ENCODE peak calls at places on chromosomes 5 and 9, in ten cellular contexts. H is GM23338, R is heart right ventricle, F is BE2C, U is fibroblast of pulmonary artery, T is GM12865, I is psoas muscle, Q is sigmoid colon, K is lung, D is endodermal cell. E is an unnamed sample.

GRCh38 chr5:172852490-172853354 is 18.7 kb downstream of the ERGIC1 start:
- DNase-seq in H (no peak), R (no peak), F (no peak), U (no peak), T (no peak), I (peak; percentile 74), Q (no peak), K (no peak), D (no peak), E (no peak)

GRCh38 chr9:12880406-12881016 is 105.7 kb downstream of the LURAP1L start:
- DNase-seq in H (no peak), R (no peak), F (no peak), U (no peak), T (no peak), I (no peak), Q (no peak), K (no peak), D (no peak), E (no peak)

GRCh38 chr5:717143-717542 is 24.0 kb upstream of the TPPP start:
- DNase-seq in H (no peak), R (no peak), F (no peak), U (no peak), T (no peak), I (no peak), Q (no peak), K (no peak), D (no peak), E (no peak)

GRCh38 chr9:99197124-99197630 is 24.6 kb downstream of the ALG2 start:
- DNase-seq in H (no peak), R (no peak), F (no peak), U (no peak), T (no peak), I (no peak), Q (no peak), K (no peak), D (no peak), E (no peak)

GRCh38 chr9:79224672-79225433 is 346.9 kb upstream of the TLE4 start:
- DNase-seq in H (no peak), R (no peak), F (no peak), U (peak; percentile 93), T (no peak), I (no peak), Q (no peak), K (no peak), D (no peak), E (no peak)

GRCh38 chr5:137758719-137759312 is 4.7 kb upstream of the HNRNPA0 start:
- DNase-seq in H (no peak), R (no peak), F (no peak), U (peak; percentile 30), T (peak; percentile 89), I (no peak), Q (no peak), K (no peak), D (no peak), E (no peak)

GRCh38 chr5:108881133-108881532 is 133.4 kb downstream of the FER start:
- DNase-seq in H (no peak), R (no peak), F (no peak), U (no peak), T (no peak), I (no peak), Q (no peak), K (no peak), D (no peak), E (no peak)

GRCh38 chr5:67425514-67425913 is 228.9 kb upstream of the CD180 start:
- DNase-seq in H (no peak), R (no peak), F (no peak), U (no peak), T (no peak), I (no peak), Q (no peak), K (no peak), D (no peak), E (no peak)

GRCh38 chr5:178284095-178284675 is 51.6 kb upstream of the PHYKPL start:
- DNase-seq in H (peak; percentile 76), R (no peak), F (no peak), U (peak; percentile 12), T (peak; percentile 62), I (no peak), Q (no peak), K (no peak), D (peak; percentile 54), E (no peak)

GRCh38 chr9:136519263-136520052 is 26.4 kb downstream of the NOTCH1 start:
- DNase-seq in H (no peak), R (no peak), F (no peak), U (no peak), T (no peak), I (no peak), Q (no peak), K (no peak), D (no peak), E (no peak)

GRCh38 chr5:76808142-76808691 is 10.6 kb upstream of the F2RL1 start:
- DNase-seq in H (peak; percentile 98), R (no peak), F (no peak), U (no peak), T (no peak), I (no peak), Q (no peak), K (no peak), D (peak; percentile 93), E (peak; percentile 30)

GRCh38 chr9:5489630-5490484 is 20.5 kb upstream of the PDCD1LG2 start:
- DNase-seq in H (no peak), R (no peak), F (no peak), U (no peak), T (no peak), I (no peak), Q (no peak), K (no peak), D (no peak), E (no peak)

GRCh38 chr9:128056887-128057723 is 10.0 kb downstream of the NAIF1 start:
- DNase-seq in H (peak; percentile 45), R (no peak), F (no peak), U (no peak), T (no peak), I (no peak), Q (no peak), K (no peak), D (peak; percentile 76), E (no peak)

GRCh38 chr5:153782589-153783238 is 256.0 kb downstream of the FAM114A2 start:
- DNase-seq in H (peak; percentile 68), R (no peak), F (no peak), U (peak; percentile 53), T (no peak), I (no peak), Q (no peak), K (no peak), D (peak; percentile 88), E (no peak)
- TF ChIP-seq CTCF in H (peak; percentile 42), R (no peak), F (no peak), U (peak; percentile 18), T (no peak), I (no peak), Q (no peak), K (no peak), D (peak; percentile 76), E (no peak)

DNA sequence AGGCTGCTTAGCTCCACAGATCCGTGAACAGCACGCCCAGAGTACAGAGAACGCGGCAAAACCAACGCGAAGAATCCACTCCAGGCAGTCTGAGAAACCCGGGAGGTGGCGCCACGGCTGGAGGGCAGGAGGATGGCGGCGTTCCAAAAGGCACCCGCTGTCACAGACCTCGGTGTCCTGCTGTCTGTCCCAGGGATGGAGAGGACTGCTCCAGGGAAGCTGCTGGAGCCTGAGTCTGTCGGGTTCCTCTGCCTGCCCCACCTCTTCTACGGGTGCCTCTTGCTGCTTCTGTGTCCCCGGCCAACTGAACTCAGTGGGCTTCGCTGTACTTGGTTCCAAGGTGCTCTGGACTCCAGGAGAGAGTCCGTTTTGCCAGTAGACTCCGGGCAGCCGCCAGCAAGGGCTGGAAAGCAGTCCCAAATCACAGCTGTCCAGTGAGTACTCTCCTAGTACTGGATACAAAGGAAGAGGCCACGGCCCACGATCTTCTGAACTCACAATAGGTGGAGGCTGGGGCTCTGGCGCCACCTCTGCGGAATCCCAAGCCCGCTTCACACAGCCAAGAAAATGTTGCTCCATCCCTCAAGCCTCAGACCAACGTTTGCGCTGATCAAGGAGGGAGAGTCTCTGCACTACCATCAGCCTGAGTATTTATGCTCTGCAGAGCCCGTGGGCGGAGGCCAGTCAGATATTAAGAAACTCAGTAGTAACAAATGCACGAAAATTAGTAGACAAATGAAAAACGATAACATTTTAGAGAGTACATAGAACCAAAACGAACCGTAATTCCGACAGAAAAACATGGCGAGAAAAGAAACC is 442 bp downstream of the ANXA2R start:
- DNase-seq in H (peak; percentile 60), R (peak; percentile 72), F (peak; percentile 74), U (peak; percentile 92), T (peak; percentile 56), I (peak; percentile 75), Q (peak; percentile 86), K (peak; percentile 57), D (peak; percentile 86), E (peak; percentile 92)
- TF ChIP-seq CTCF in H (peak; percentile 6), R (no peak), F (peak; percentile 41), U (peak; percentile 11), T (peak; percentile 8), I (peak; percentile 2), Q (no peak), K (no peak), D (no peak), E (no peak)

DNA sequence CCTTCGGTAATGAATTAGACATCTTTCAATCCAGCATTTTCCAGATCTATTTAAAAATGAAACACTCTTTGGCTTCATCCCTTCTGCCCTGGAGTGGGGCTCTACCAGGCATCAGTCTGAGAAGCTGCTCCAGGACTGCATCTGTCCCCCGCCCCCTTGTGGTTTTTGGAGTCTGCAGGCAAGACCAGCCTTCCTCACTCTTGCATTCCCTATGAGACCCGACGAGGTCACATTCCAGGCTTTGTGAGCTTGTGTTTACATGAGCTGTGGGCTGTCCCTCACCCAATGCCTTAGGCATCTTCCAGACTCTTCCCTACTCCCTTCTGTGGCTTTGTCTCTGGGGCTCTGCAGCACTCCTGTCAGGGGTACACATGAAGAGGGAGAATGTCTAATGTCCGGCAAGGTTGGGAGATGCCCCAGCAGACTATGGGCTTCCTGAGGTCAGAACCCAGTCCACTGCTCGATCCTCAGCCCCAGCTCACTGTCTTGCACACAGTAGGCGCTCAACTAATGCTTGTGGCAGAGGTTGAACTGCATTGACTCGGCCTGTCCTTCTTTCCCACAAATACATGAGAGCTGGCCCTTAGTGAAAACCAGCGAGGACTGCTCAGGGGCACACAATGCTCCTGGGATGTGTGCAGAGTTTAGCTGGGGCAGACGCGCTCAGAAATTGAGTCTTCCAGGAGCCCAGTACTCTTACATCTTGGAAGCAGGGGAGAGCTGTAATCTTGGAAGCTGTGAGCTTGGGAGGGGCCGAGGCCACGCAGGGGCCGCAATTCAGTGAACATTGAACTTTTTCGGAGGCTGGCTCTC is 11.6 kb upstream of the GADD45G start:
- DNase-seq in H (peak; percentile 91), R (no peak), F (no peak), U (peak; percentile 17), T (no peak), I (no peak), Q (no peak), K (peak; percentile 27), D (peak; percentile 93), E (no peak)
- TF ChIP-seq CTCF in H (peak; percentile 44), R (no peak), F (peak; percentile 35), U (peak; percentile 9), T (no peak), I (no peak), Q (no peak), K (no peak), D (peak; percentile 77), E (no peak)

DNA sequence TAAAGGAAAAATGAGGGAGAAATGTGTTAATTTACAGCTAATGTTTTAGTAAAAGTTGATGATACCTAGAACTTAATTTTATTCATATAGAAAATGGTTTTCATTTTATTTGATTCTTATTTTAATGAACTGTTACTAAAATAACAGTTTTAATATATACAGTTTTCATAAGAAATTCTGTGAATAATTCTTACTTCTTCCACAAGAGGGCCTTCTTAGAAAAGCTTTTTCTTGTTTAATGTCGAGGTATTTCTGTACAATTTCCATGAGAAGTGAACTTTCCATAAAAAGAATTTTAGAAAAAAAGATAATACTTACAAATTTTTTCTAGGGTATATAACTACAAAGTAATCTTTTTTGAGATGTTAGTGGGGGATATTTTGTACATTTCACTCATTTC is 73.9 kb downstream of the KLF9 start:
- DNase-seq in H (peak; percentile 22), R (no peak), F (no peak), U (peak; percentile 70), T (no peak), I (no peak), Q (no peak), K (no peak), D (no peak), E (no peak)
- TF ChIP-seq CTCF in H (peak; percentile 61), R (peak; percentile 68), F (peak; percentile 43), U (peak; percentile 46), T (peak; percentile 12), I (peak; percentile 54), Q (peak; percentile 50), K (peak; percentile 22), D (peak; percentile 72), E (peak; percentile 53)

E was measured in spleen.